ENCODE peak calls at places on chromosome 19, in eight cellular contexts. M is right atrium auricular region; K is CD8-positive, alpha-beta T cell; Z is AG04450; D is heart left ventricle; N is A549; Y is uterus; U is esophagus muscularis mucosa. G is an unnamed sample.

GRCh38 chr19:13723206-13723605 is 41.1 kb upstream of the MRI1 start:
- DNase-seq in K (no peak), M (no peak), Y (no peak), Z (no peak), N (peak; percentile 30), U (no peak), D (no peak), G (no peak)

GRCh38 chr19:37304190-37304883 is 66.6 kb upstream of the ZNF527 start:
- DNase-seq in U (no peak), Y (peak; percentile 49), K (no peak), D (peak; percentile 53), Z (no peak), M (no peak), N (no peak), G (no peak)

GRCh38 chr19:48271531-48272151 is 1.8 kb downstream of the ZNF114 start:
- DNase-seq in Z (no peak), D (peak; percentile 39), K (no peak), M (no peak), Y (peak; percentile 38), U (no peak), N (peak; percentile 90), G (peak; percentile 52)

GRCh38 chr19:32343550-32344262 is 1.7 kb upstream of the ZNF507 start:
- DNase-seq in U (no peak), K (no peak), Y (no peak), D (no peak), M (no peak), N (peak; percentile 46), Z (no peak), G (no peak)

GRCh38 chr19:5692785-5693194 is 2.7 kb downstream of the RPL36 start:
- DNase-seq in N (peak; percentile 41), M (no peak), Z (no peak), K (no peak), U (no peak), D (no peak), Y (no peak), G (no peak)

GRCh38 chr19:50567052-50567841 is 988 bp downstream of the LRRC4B start:
- DNase-seq in N (peak; percentile 50), M (no peak), Y (no peak), D (no peak), K (no peak), U (no peak), Z (no peak), G (no peak)

GRCh38 chr19:4803736-4804695 is 12.5 kb downstream of the FEM1A start:
- DNase-seq in D (peak; percentile 55), U (no peak), K (peak; percentile 72), M (no peak), N (peak; percentile 52), Y (peak; percentile 54), Z (no peak), G (no peak)

GRCh38 chr19:45567609-45568008 is 17.0 kb downstream of the OPA3 start:
- DNase-seq in Y (no peak), K (no peak), M (no peak), U (no peak), N (no peak), Z (no peak), D (no peak), G (no peak)

GRCh38 chr19:48842744-48843162 is 6.5 kb upstream of the HSD17B14 start:
- DNase-seq in Y (peak; percentile 37), N (peak; percentile 71), Z (no peak), U (no peak), M (no peak), K (peak; percentile 51), D (peak; percentile 36), G (no peak)

GRCh38 chr19:3389876-3390361 is 23.5 kb downstream of the NFIC start:
- DNase-seq in U (no peak), Y (no peak), K (no peak), N (no peak), M (no peak), Z (no peak), D (no peak), G (no peak)

GRCh38 chr19:8611890-8612806 is 1.6 kb upstream of the ADAMTS10 start:
- DNase-seq in D (peak; percentile 52), Z (no peak), Y (peak; percentile 71), N (peak; percentile 94), M (peak; percentile 92), U (no peak), K (peak; percentile 40), G (peak; percentile 92)

GRCh38 chr19:49042177-49042576 is 1.5 kb upstream of the CGB5 start:
- DNase-seq in N (peak; percentile 35), Y (no peak), K (no peak), D (no peak), M (no peak), U (no peak), Z (no peak), G (no peak)

GRCh38 chr19:55526216-55527196 is 10.4 kb downstream of the SBK2 start:
- DNase-seq in N (peak; percentile 95), M (peak; percentile 75), U (no peak), Z (no peak), K (no peak), D (peak; percentile 68), Y (peak; percentile 51), G (no peak)

GRCh38 chr19:55529636-55530230 is 7.2 kb downstream of the SBK2 start:
- DNase-seq in N (no peak), D (no peak), U (no peak), Y (no peak), K (no peak), M (no peak), Z (no peak), G (no peak)

GRCh38 chr19:55527197-55528029 is 9.5 kb downstream of the SBK2 start:
- DNase-seq in M (no peak), N (no peak), D (no peak), U (no peak), Y (no peak), Z (no peak), K (no peak), G (no peak)

GRCh38 chr19:55525289-55526101 is 11.4 kb downstream of the SBK2 start:
- DNase-seq in N (no peak), Y (no peak), M (no peak), Z (no peak), U (no peak), K (no peak), D (no peak), G (no peak)

DNA sequence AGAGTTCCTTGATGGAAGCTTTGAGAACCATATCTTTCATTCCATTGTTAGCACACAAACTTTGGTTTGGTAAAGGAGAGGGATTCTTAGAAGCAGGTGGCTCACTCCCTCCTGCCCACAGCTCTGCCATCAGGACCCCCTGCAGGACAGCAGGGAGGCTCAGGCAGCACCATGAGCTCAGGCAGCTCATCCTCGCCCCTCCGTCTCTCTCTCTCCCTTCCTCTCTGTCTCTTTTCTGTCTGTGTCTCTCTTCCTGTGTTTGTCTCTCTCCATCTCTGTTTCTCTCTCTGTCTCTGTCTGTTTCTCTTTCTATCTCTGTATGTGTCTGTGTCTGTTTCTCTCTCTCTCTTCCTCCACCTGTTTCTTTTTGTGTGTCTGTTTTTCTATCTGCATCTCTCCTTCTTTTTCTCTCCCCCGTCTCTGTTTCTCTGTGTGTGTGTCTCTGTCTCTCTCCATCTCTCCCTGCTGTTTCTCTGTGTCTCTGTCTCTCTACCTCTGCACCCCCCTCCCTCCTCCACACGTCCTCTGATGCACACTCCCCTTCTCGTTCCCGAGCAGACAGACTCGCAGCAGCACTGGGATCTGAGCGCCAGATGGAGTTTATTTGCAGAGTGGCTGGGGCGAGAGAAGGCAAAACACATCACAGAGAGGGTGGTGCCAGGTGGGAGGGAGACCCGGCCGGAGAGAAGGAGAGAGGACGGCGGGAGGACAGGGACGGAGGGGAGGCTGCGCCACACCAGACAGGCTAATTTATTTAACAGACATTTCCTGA is 8.7 kb downstream of the SBK2 start:
- DNase-seq in M (no peak), D (no peak), U (no peak), Y (no peak), K (no peak), Z (no peak), N (peak; percentile 64), G (no peak)
- TF ChIP-seq CTCF in M (no peak), D (no peak), U (no peak), Y (no peak), K (no peak), Z (no peak), N (no peak), G (no peak)

GRCh38 chr19:35085947-35086346 is 29.7 kb upstream of the FXYD3 start:
- DNase-seq in N (no peak), K (no peak), U (no peak), Y (no peak), Z (no peak), M (no peak), D (no peak), G (no peak)

GRCh38 chr19:35084078-35084762 is 31.4 kb upstream of the FXYD3 start:
- DNase-seq in M (no peak), D (no peak), Z (no peak), K (no peak), Y (no peak), N (no peak), U (no peak), G (no peak)

GRCh38 chr19:35087393-35087792 is 28.2 kb upstream of the FXYD3 start:
- DNase-seq in U (no peak), Y (no peak), D (no peak), N (no peak), M (no peak), Z (no peak), K (no peak), G (no peak)

GRCh38 chr19:35088514-35088913 is 27.1 kb upstream of the FXYD3 start:
- DNase-seq in U (no peak), K (no peak), Y (no peak), Z (peak; percentile 63), M (no peak), D (no peak), N (peak; percentile 70), G (no peak)

GRCh38 chr19:35086455-35086854 is 29.2 kb upstream of the FXYD3 start:
- DNase-seq in K (no peak), N (no peak), Y (no peak), U (no peak), Z (no peak), M (no peak), D (no peak), G (no peak)
- H3K27ac ChIP-seq in K (no peak overlapping the region), N (no peak overlapping the region), Y (no peak overlapping the region), U (no peak overlapping the region), Z (no peak overlapping the region), M (no peak overlapping the region), D (no peak overlapping the region), G (no peak overlapping the region)

DNA sequence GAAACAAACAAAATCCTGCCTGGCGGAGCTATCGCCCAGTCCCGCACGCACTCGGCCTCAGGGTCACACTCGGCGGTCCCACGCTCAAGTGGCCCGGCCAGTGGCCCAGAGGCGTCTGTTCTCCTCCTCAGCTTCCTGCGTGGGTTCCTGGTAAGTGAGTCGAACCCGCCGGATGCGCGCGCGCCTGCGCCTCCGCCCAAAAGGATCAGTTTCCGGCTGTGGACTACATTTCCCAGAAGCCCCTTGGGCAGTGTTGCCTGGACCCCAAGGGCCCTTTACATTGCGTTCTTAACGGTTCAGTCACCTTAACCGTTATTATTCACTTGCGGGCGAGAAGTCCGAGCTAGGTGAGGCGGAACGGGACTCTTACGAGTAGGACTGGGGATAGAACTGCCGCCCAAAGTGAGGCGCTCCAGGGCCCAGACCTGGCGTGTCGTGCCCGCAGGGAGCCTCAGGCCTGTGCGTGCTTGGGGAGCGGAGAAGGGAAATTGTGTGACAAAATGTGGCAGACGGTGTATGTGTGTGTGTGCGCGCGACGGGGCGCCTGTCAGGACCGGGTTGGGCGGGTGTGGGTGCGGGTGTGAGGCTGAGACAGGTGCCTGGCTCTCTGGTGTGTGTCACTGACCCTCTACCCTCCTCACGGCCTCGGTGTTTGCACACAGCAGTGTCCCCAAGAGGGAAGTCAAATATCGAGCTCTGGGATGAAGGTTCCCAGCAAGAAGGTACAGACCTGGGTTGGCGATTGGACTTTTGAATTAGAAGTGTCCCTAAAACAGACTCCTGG is at the start of gene ZNF546:
- DNase-seq in D (peak; percentile 93), Y (peak; percentile 88), M (peak; percentile 97), N (peak; percentile 96), U (peak; percentile 98), K (peak; percentile 90), Z (peak; percentile 74), G (peak; percentile 70)
- TF ChIP-seq CTCF in D (no peak), Y (no peak), M (no peak), N (no peak), U (no peak), K (no peak), Z (no peak), G (no peak)

GRCh38 chr19:7363225-7363624 is 14.5 kb downstream of the ARHGEF18 start:
- DNase-seq in Y (no peak), U (no peak), D (no peak), K (no peak), Z (no peak), N (no peak), M (no peak), G (no peak)
- H3K27ac ChIP-seq in Y (no peak overlapping the region), U (no peak overlapping the region), D (no peak overlapping the region), K (peak overlapping the region; percentile 6), Z (no peak overlapping the region), N (no peak overlapping the region), M (no peak overlapping the region), G (no peak overlapping the region)

G was measured in ascending aorta.